ENCODE peak calls at places on chromosomes 16 and 17, in five cellular contexts. Z is neural crest cell, S is stomach, L is naive B cell, G is T-helper 1 cell. D is an unnamed sample.

GRCh38 chr16:2775317-2775716 is 1.8 kb downstream of the ELOB start:
- DNase-seq in G (no peak), S (no peak), Z (no peak), L (no peak), D (no peak)

GRCh38 chr17:27573971-27574525 is 56.9 kb upstream of the LGALS9 start:
- DNase-seq in L (no peak), G (no peak), S (no peak), Z (no peak), D (peak)

GRCh38 chr17:60817187-60817586 is 139.5 kb downstream of the BCAS3 start:
- DNase-seq in S (no peak), G (no peak), L (no peak), Z (no peak), D (peak)

GRCh38 chr17:78130439-78131101 is at the start of gene TMC8:
- DNase-seq in G (peak), S (peak), L (peak), Z (no peak), D (no peak)

GRCh38 chr17:31391496-31391949 is at the start of gene RAB11FIP4:
- DNase-seq in S (peak), G (no peak), Z (no peak), L (no peak), D (no peak)

GRCh38 chr17:7997186-7997585 is 5.2 kb upstream of the GUCY2D start:
- DNase-seq in G (no peak), S (peak), Z (no peak), L (no peak), D (no peak)

GRCh38 chr17:45702666-45703266 is 81.4 kb upstream of the CRHR1 start:
- DNase-seq in Z (no peak), L (no peak), G (no peak), S (no peak), D (peak)

GRCh38 chr17:47941998-47942490 is 673 bp downstream of the PNPO start:
- DNase-seq in Z (no peak), G (no peak), S (no peak), L (no peak), D (no peak)

GRCh38 chr17:15257316-15257925 is 7.7 kb downstream of the PMP22 start:
- DNase-seq in S (peak), L (peak), G (peak), Z (peak), D (peak)

GRCh38 chr17:77793146-77793887 is 165.2 kb upstream of the TNRC6C start:
- DNase-seq in L (no peak), G (no peak), Z (no peak), S (no peak), D (no peak)

GRCh38 chr16:27238016-27238587 is 30.5 kb downstream of the NSMCE1 start:
- DNase-seq in Z (no peak), L (peak), S (peak), G (no peak), D (no peak)

GRCh38 chr16:85514601-85515318 is 98.4 kb upstream of the GSE1 start:
- DNase-seq in Z (no peak), L (no peak), S (peak), G (no peak), D (peak)

GRCh38 chr16:50600582-50601283 is 52.5 kb downstream of the NKD1 start:
- DNase-seq in S (no peak), L (no peak), Z (no peak), G (no peak), D (peak)

GRCh38 chr16:61792194-61792904 is 243.9 kb downstream of the CDH8 start:
- DNase-seq in G (no peak), L (no peak), Z (no peak), S (no peak), D (peak)

GRCh38 chr16:31700200-31700529 is 172.5 kb downstream of the AHSP start:
- DNase-seq in S (no peak), L (no peak), G (no peak), Z (no peak), D (peak)

GRCh38 chr17:8885968-8886674 is 18.6 kb upstream of the PIK3R6 start:
- DNase-seq in L (no peak), G (peak), S (no peak), Z (no peak), D (no peak)

GRCh38 chr16:5820472-5820871 is 722.9 kb upstream of the EEF2KMT start:
- DNase-seq in Z (no peak), G (no peak), L (no peak), S (no peak), D (no peak)

GRCh38 chr16:86457621-86458456 is 52.5 kb upstream of the FOXF1 start:
- DNase-seq in S (no peak), L (no peak), G (no peak), Z (no peak), D (peak)

GRCh38 chr17:65514541-65514940 is 46.9 kb downstream of the AXIN2 start:
- DNase-seq in Z (no peak), G (no peak), S (no peak), L (no peak), D (peak)

GRCh38 chr16:48384305-48384981 is 770 bp downstream of the SIAH1 start:
- DNase-seq in L (peak), S (peak), Z (peak), G (peak), D (peak)

GRCh38 chr16:57966986-57967385 is 3.9 kb downstream of the CNGB1 start:
- DNase-seq in S (no peak), G (no peak), L (no peak), Z (no peak), D (no peak)

GRCh38 chr16:71727545-71728324 is 3.2 kb upstream of the PHLPP2 start:
- DNase-seq in Z (no peak), L (peak), G (no peak), S (no peak), D (no peak)

GRCh38 chr17:2137342-2138098 is 82.6 kb downstream of the HIC1 start:
- DNase-seq in S (no peak), Z (peak), L (no peak), G (no peak), D (peak)

GRCh38 chr17:67995568-67996191 is 589 bp downstream of the C17orf58 start:
- DNase-seq in G (no peak), Z (no peak), L (no peak), S (peak), D (peak)

GRCh38 chr16:85412911-85413520 is 200.1 kb upstream of the GSE1 start:
- DNase-seq in G (peak), Z (no peak), L (no peak), S (no peak), D (no peak)

GRCh38 chr16:9393601-9394000 is 302.2 kb downstream of the HAPSTR1 start:
- DNase-seq in G (no peak), S (no peak), L (no peak), Z (no peak), D (no peak)

GRCh38 chr16:67349172-67349571 is 22.6 kb downstream of the LRRC36 start:
- DNase-seq in S (no peak), G (no peak), Z (no peak), L (peak), D (no peak)

GRCh38 chr16:79874391-79874790 is 273.9 kb upstream of the MAF start:
- DNase-seq in L (no peak), S (no peak), Z (no peak), G (no peak), D (no peak)

GRCh38 chr16:62831235-62831634 is 795.0 kb upstream of the CDH8 start:
- DNase-seq in S (no peak), G (no peak), L (no peak), Z (no peak), D (no peak)

GRCh38 chr16:598823-599739 is 9.2 kb downstream of the RAB40C start:
- DNase-seq in Z (no peak), G (no peak), S (peak), L (no peak), D (no peak)

GRCh38 chr16:31350275-31351005 is 4.5 kb upstream of the ITGAX start:
- DNase-seq in S (no peak), G (no peak), Z (no peak), L (no peak), D (no peak)

GRCh38 chr17:42527932-42528331 is 8.1 kb upstream of the NAGLU start:
- DNase-seq in G (no peak), Z (no peak), S (no peak), L (no peak), D (no peak)

GRCh38 chr16:66265106-66265415 is 101.4 kb upstream of the CDH5 start:
- DNase-seq in G (no peak), Z (no peak), S (no peak), L (no peak), D (no peak)

GRCh38 chr17:74690409-74690825 is 22.3 kb downstream of the CD300LF start:
- DNase-seq in Z (no peak), G (no peak), S (no peak), L (no peak), D (no peak)

GRCh38 chr17:63364387-63364786 is 81.7 kb downstream of the CYB561 start:
- DNase-seq in G (no peak), Z (no peak), L (no peak), S (no peak), D (no peak)

GRCh38 chr16:67872131-67872630 is 671 bp upstream of the EDC4 start:
- DNase-seq in S (no peak), G (no peak), Z (no peak), L (no peak), D (no peak)

GRCh38 chr16:1398826-1399581 is 15.5 kb downstream of the UNKL start:
- DNase-seq in L (no peak), Z (no peak), S (no peak), G (no peak), D (no peak)

GRCh38 chr17:46008591-46008990 is 9.5 kb downstream of the STH start:
- DNase-seq in Z (no peak), S (no peak), G (no peak), L (no peak), D (no peak)

GRCh38 chr16:397736-398332 is 835 bp downstream of the NME4 start:
- DNase-seq in S (peak), Z (peak), L (peak), G (no peak), D (peak)

D was measured in AG08395.